ENCODE peak calls at places on chromosomes 6 and 20, in four cellular contexts. G is activated T-helper 2 cell treated with anti-CD3 and anti-CD28 coated beads, Interferon-gamma antibody, Interleukin-2, Interleukin-4, amounts not matched to agents 10 μg/mL and 5 μg/mL and 100 μg/mL, durations not matched to agents 14 hours and 24 hours and 36 hours; V is GM12891; N is HT1080. Y is an unnamed sample.

GRCh38 chr6:157107915-157108651 is 215.2 kb downstream of the TMEM242 start:
- DNase-seq in N (peak), V (no peak), G (no peak), Y (no peak)

GRCh38 chr6:136235233-136235564 is 14.9 kb downstream of the MTFR2 start:
- DNase-seq in G (no peak), V (no peak), N (peak), Y (no peak)

GRCh38 chr20:831956-832355 is 1.6 kb upstream of the FAM110A start:
- DNase-seq in G (no peak), V (no peak), N (no peak), Y (no peak)

GRCh38 chr6:55794136-55794812 is 81.1 kb downstream of the BMP5 start:
- DNase-seq in N (peak), V (no peak), G (no peak), Y (no peak)

GRCh38 chr6:161021543-161021942 is 30.0 kb downstream of the MAP3K4 start:
- DNase-seq in V (no peak), N (no peak), G (no peak), Y (no peak)

GRCh38 chr6:136751991-136752390 is 40.3 kb downstream of the MAP3K5 start:
- DNase-seq in N (no peak), V (no peak), G (no peak), Y (no peak)

GRCh38 chr20:24504331-24505285 is 35.2 kb downstream of the SYNDIG1 start:
- DNase-seq in G (no peak), N (no peak), V (no peak), Y (no peak)

GRCh38 chr6:84848960-84849359 is 84.6 kb upstream of the TBX18 start:
- DNase-seq in G (no peak), N (no peak), V (no peak), Y (no peak)

GRCh38 chr20:59006864-59007757 is at the start of gene CTSZ:
- DNase-seq in V (peak), G (peak), N (peak), Y (no peak)

GRCh38 chr6:132498638-132499037 is 14.3 kb downstream of the STX7 start:
- DNase-seq in G (no peak), N (no peak), V (no peak), Y (no peak)

GRCh38 chr20:33445881-33446615 is 2.5 kb upstream of the SNTA1 start:
- DNase-seq in V (no peak), G (no peak), N (no peak), Y (no peak)

GRCh38 chr6:34531580-34532201 is 24.4 kb downstream of the SPDEF start:
- DNase-seq in G (no peak), V (no peak), N (no peak), Y (no peak)

GRCh38 chr20:37821691-37822655 is 81.0 kb upstream of the VSTM2L start:
- DNase-seq in G (no peak), N (peak), V (no peak), Y (no peak)

GRCh38 chr6:28710466-28711191 is 184.9 kb downstream of the GPX5 start:
- DNase-seq in V (no peak), G (no peak), N (peak), Y (no peak)

GRCh38 chr20:38426498-38426897 is 8.6 kb downstream of the SNHG17 start:
- DNase-seq in G (no peak), V (no peak), N (peak), Y (no peak)

GRCh38 chr20:63945921-63946920 is 10.0 kb downstream of the UCKL1 start:
- DNase-seq in V (no peak), N (no peak), G (no peak), Y (no peak)

GRCh38 chr20:14521436-14521835 is 184.0 kb upstream of the FLRT3 start:
- DNase-seq in V (no peak), G (no peak), N (peak), Y (no peak)

GRCh38 chr20:1882026-1882425 is 13.2 kb upstream of the SIRPA start:
- DNase-seq in N (no peak), G (no peak), V (no peak), Y (no peak)

GRCh38 chr20:63359937-63360849 is 956 bp downstream of the CHRNA4 start:
- DNase-seq in G (no peak), N (no peak), V (no peak), Y (no peak)

GRCh38 chr6:36679043-36679821 is 718 bp downstream of the CDKN1A start:
- DNase-seq in G (peak), V (no peak), N (peak), Y (no peak)

GRCh38 chr6:122839477-122839876 is 50.4 kb downstream of the SMPDL3A start:
- DNase-seq in V (peak), G (peak), N (peak), Y (peak)

GRCh38 chr20:63942250-63943006 is 13.8 kb downstream of the UCKL1 start:
- DNase-seq in V (peak), G (peak), N (peak), Y (no peak)

GRCh38 chr6:10099086-10099499 is 315.8 kb downstream of the TFAP2A start:
- DNase-seq in V (no peak), N (no peak), G (no peak), Y (no peak)

GRCh38 chr6:3324262-3324942 is 65.7 kb downstream of the PSMG4 start:
- DNase-seq in N (peak), V (peak), G (no peak), Y (no peak)

GRCh38 chr6:160379464-160379863 is 31.3 kb downstream of the SLC22A3 start:
- DNase-seq in G (no peak), V (no peak), N (peak), Y (no peak)

GRCh38 chr6:73746776-73747175 is 50.8 kb downstream of the CD109 start:
- DNase-seq in N (peak), G (no peak), V (no peak), Y (no peak)

GRCh38 chr6:47787620-47788497 is 6.0 kb downstream of the OPN5 start:
- DNase-seq in G (peak), N (peak), V (peak), Y (peak)